ENCODE peak calls at places on chromosomes 1 and 21, in ten cellular contexts. C is AG04449, G is heart left ventricle, U is breast epithelium, E is sigmoid colon, Q is astrocyte, X is Calu3, W is cardiac fibroblast, H is WTC11, F is nephron progenitor cell. S is an unnamed sample.

GRCh38 chr1:41418868-41419583 is 57.8 kb downstream of the FOXO6 start:
- DNase-seq in Q (peak; percentile 83), H (no peak), G (peak; percentile 80), E (peak; percentile 79), U (peak; percentile 93), X (peak; percentile 93), C (peak; percentile 37), W (peak; percentile 86), F (no peak), S (no peak)

GRCh38 chr1:192809286-192810252 is 730 bp downstream of the RGS2 start:
- DNase-seq in U (no peak), G (no peak), W (peak; percentile 72), F (no peak), C (no peak), Q (peak; percentile 49), E (peak; percentile 72), H (peak; percentile 17), X (peak; percentile 26), S (no peak)

GRCh38 chr1:108121361-108122143 is 78.6 kb downstream of the SLC25A24 start:
- DNase-seq in U (no peak), C (no peak), Q (peak; percentile 18), W (peak; percentile 44), E (no peak), F (no peak), H (peak; percentile 66), X (no peak), G (peak; percentile 54), S (no peak)

GRCh38 chr21:42417533-42417932 is 13.8 kb downstream of the UBASH3A start:
- DNase-seq in E (no peak), W (no peak), X (no peak), F (no peak), H (no peak), G (no peak), U (no peak), C (no peak), Q (no peak), S (no peak)

GRCh38 chr21:36200089-36200561 is 43.5 kb downstream of the DOP1B start:
- DNase-seq in H (no peak), F (no peak), X (no peak), Q (no peak), C (no peak), G (no peak), E (no peak), W (no peak), U (no peak), S (no peak)

GRCh38 chr1:222552882-222553281 is 5.0 kb upstream of the HHIPL2 start:
- DNase-seq in X (no peak), W (peak; percentile 12), E (no peak), U (no peak), C (no peak), Q (no peak), G (no peak), F (no peak), H (no peak), S (no peak)

GRCh38 chr1:164794310-164794709 is 235.3 kb downstream of the PBX1 start:
- DNase-seq in Q (peak; percentile 96), F (no peak), C (peak; percentile 78), H (no peak), W (peak; percentile 95), U (peak; percentile 55), G (no peak), E (peak; percentile 87), X (peak; percentile 23), S (no peak)

GRCh38 chr1:165364432-165365133 is 8.1 kb upstream of the LMX1A start:
- DNase-seq in G (no peak), X (peak; percentile 27), H (no peak), W (no peak), E (peak; percentile 77), U (peak; percentile 52), C (no peak), F (no peak), Q (no peak), S (no peak)

GRCh38 chr21:28723666-28724065 is 269.0 kb downstream of the LTN1 start:
- DNase-seq in W (no peak), F (no peak), U (no peak), X (no peak), Q (no peak), E (no peak), C (no peak), G (no peak), H (no peak), S (no peak)

GRCh38 chr1:184788970-184789369 is 34.3 kb upstream of the EDEM3 start:
- DNase-seq in X (no peak), C (no peak), G (no peak), Q (no peak), U (no peak), F (no peak), E (no peak), H (no peak), W (no peak), S (no peak)

GRCh38 chr1:184790642-184791041 is 36.0 kb upstream of the EDEM3 start:
- DNase-seq in F (no peak), Q (peak; percentile 6), W (no peak), G (no peak), H (no peak), U (no peak), E (no peak), C (no peak), X (no peak), S (no peak)

GRCh38 chr1:184792450-184792969 is 37.9 kb upstream of the EDEM3 start:
- DNase-seq in U (no peak), C (peak; percentile 96), E (peak; percentile 94), Q (peak; percentile 98), H (no peak), G (peak; percentile 32), W (peak; percentile 99), F (no peak), X (peak; percentile 71), S (no peak)

GRCh38 chr1:184791199-184791935 is 36.7 kb upstream of the EDEM3 start:
- DNase-seq in Q (peak; percentile 52), E (no peak), H (no peak), W (peak; percentile 64), F (no peak), U (no peak), X (no peak), C (peak; percentile 33), G (no peak), S (no peak)

DNA sequence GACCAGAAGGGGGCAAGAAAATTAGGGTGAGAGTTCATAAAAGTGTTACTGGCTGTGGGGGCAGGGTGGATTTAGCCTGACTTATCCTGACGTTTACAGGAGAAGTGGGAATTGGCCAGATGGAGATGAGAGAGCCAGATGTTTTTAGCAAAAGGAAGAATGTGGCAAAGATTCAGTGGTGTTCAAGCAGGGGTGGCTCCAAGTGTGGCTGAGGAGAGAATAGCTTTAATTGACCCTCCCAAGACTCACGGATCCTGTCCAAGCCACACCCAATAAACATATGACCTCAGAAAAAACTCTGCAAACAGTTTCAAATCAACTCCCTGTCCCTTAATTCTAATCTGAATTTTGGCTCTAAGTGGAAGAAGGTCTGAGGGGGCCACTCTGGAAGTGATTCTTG is 35.2 kb upstream of the EDEM3 start:
- DNase-seq in F (no peak), U (no peak), H (no peak), Q (no peak), C (no peak), X (no peak), G (no peak), W (no peak), E (no peak), S (no peak)
- TF ChIP-seq CTCF in F (no peak), U (no peak), H (no peak), Q (no peak), C (no peak), X (no peak), G (no peak), W (no peak), E (no peak), S (no peak)

GRCh38 chr1:6909401-6909800 is 124.1 kb downstream of the CAMTA1 start:
- DNase-seq in X (no peak), H (no peak), G (no peak), C (no peak), Q (no peak), U (no peak), E (no peak), W (no peak), F (no peak), S (no peak)
- TF ChIP-seq CTCF in X (no peak), H (no peak), G (no peak), C (no peak), Q (no peak), U (no peak), E (no peak), W (no peak), F (no peak), S (no peak)

DNA sequence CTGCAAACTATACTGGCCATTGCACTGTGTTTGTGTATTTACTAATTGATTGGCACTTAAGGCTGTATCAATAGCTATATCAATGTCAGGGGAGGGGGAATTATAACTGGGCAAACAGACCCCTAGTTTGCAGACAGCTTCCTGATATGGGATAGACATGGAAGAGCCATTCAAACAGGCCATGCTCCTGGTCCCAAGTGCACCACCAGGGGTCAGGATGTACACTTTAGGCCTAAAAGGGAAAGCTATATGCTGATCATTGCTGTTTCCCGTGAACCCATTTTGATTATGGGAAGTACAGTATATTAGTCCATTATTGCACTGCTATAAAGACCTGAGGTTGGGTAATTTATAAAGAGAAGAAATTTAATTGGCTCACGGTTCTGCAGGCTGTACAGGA is 125.0 kb upstream of the BACE2 start:
- DNase-seq in C (no peak), E (no peak), H (no peak), G (no peak), W (no peak), F (no peak), Q (no peak), X (no peak), U (no peak), S (no peak)
- TF ChIP-seq CTCF in C (peak; percentile 8), E (no peak), H (no peak), G (no peak), W (peak; percentile 15), F (no peak), Q (no peak), X (no peak), U (no peak), S (peak; percentile 0)

DNA sequence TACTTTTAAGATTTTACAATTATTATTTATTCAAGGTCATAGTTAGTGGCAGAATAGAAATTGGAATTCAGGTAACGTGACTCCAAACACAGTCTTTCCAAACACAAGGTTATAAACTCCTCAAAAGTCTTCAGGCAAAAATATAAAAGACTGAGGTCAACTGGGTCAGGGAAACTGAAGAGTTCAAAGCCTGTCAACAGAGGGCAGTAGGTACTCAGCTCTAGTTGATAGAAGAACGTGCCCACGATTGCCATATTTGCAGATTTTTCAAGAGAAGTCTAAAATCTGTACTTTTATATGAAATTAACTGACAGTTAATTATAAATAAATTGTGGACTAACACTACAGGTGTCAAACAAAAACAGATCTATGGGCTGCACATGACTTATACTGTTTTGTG is 135.0 kb downstream of the LHX4 start:
- DNase-seq in W (peak; percentile 38), F (no peak), G (no peak), E (no peak), C (no peak), Q (no peak), H (no peak), U (no peak), X (peak; percentile 20), S (no peak)
- TF ChIP-seq CTCF in W (peak; percentile 18), F (no peak), G (no peak), E (no peak), C (no peak), Q (no peak), H (peak; percentile 18), U (no peak), X (no peak), S (no peak)